ENCODE peak calls at places on chromosomes 1 and 21, in six cellular contexts. X is suprapubic skin, Q is SK-N-SH, P is K562, A is spleen, I is H1. R is an unnamed sample.

GRCh38 chr21:42614391-42614790 is 39.0 kb upstream of the PDE9A start:
- DNase-seq in P (no peak), I (no peak), A (peak; percentile 16), X (peak; percentile 40), Q (no peak), R (no peak)

GRCh38 chr21:37073417-37074194 is 552 bp downstream of the TTC3 start:
- DNase-seq in I (no peak), P (peak; percentile 57), X (peak; percentile 85), Q (peak; percentile 61), A (peak; percentile 94), R (peak; percentile 47)

GRCh38 chr1:246333855-246334254 is 173.2 kb downstream of the SMYD3 start:
- DNase-seq in I (no peak), P (no peak), A (no peak), Q (no peak), X (no peak), R (no peak)

GRCh38 chr1:59705849-59706599 is 108.7 kb upstream of the HOOK1 start:
- DNase-seq in P (no peak), Q (no peak), A (no peak), X (no peak), I (no peak), R (no peak)

GRCh38 chr21:45381865-45382697 is 22.9 kb upstream of the COL18A1 start:
- DNase-seq in Q (no peak), A (peak; percentile 52), I (no peak), X (no peak), P (no peak), R (no peak)

GRCh38 chr1:231522931-231523642 is 5.4 kb upstream of the TSNAX start:
- DNase-seq in P (no peak), Q (no peak), X (no peak), A (no peak), I (no peak), R (no peak)

GRCh38 chr1:9180077-9180819 is 51.3 kb upstream of the GPR157 start:
- DNase-seq in Q (no peak), X (no peak), A (no peak), I (no peak), P (no peak), R (no peak)

GRCh38 chr1:119617751-119618691 is 30.0 kb downstream of the ZNF697 start:
- DNase-seq in Q (no peak), X (no peak), P (no peak), I (no peak), A (no peak), R (no peak)

GRCh38 chr1:7218210-7218832 is 433.1 kb downstream of the CAMTA1 start:
- DNase-seq in Q (peak; percentile 67), A (no peak), X (no peak), I (peak; percentile 25), P (peak; percentile 70), R (no peak)

GRCh38 chr1:185632659-185633428 is 101.3 kb upstream of the HMCN1 start:
- DNase-seq in X (no peak), I (no peak), P (no peak), Q (no peak), A (no peak), R (no peak)

GRCh38 chr1:77533660-77534295 is 148.7 kb downstream of the ZZZ3 start:
- DNase-seq in I (peak; percentile 43), A (peak; percentile 82), Q (peak; percentile 81), P (peak; percentile 75), X (no peak), R (peak; percentile 44)

GRCh38 chr21:36209626-36210171 is 53.1 kb downstream of the DOP1B start:
- DNase-seq in P (peak; percentile 37), I (no peak), A (no peak), Q (peak; percentile 39), X (no peak), R (peak; percentile 69)

GRCh38 chr1:162256287-162256686 is 120.4 kb downstream of the SPATA46 start:
- DNase-seq in I (no peak), P (no peak), X (no peak), Q (no peak), A (no peak), R (no peak)

GRCh38 chr1:197178998-197179397 is 32.5 kb upstream of the ASPM start:
- DNase-seq in Q (no peak), X (no peak), A (no peak), P (no peak), I (no peak), R (no peak)

GRCh38 chr1:163315773-163316374 is 5.9 kb upstream of the NUF2 start:
- DNase-seq in A (no peak), X (no peak), P (no peak), I (no peak), Q (peak; percentile 12), R (no peak)

GRCh38 chr1:29245876-29246275 is 9.6 kb downstream of the PTPRU start:
- DNase-seq in X (no peak), Q (peak; percentile 68), I (no peak), P (no peak), A (no peak), R (no peak)

GRCh38 chr1:35111106-35111505 is 31.9 kb downstream of the ZMYM1 start:
- DNase-seq in I (no peak), X (no peak), Q (no peak), P (no peak), A (no peak), R (no peak)

GRCh38 chr1:206704239-206704638 is 19.5 kb downstream of the MAPKAPK2 start:
- DNase-seq in I (no peak), X (no peak), P (no peak), A (no peak), Q (no peak), R (no peak)

GRCh38 chr21:44337941-44338895 is 972 bp downstream of the CFAP410 start:
- DNase-seq in P (peak; percentile 85), Q (peak; percentile 90), A (peak; percentile 93), I (no peak), X (no peak), R (peak; percentile 64)

GRCh38 chr1:17704176-17704575 is 51.0 kb upstream of the ACTL8 start:
- DNase-seq in X (no peak), Q (no peak), I (no peak), P (no peak), A (no peak), R (no peak)

GRCh38 chr1:46535063-46535462 is 16.4 kb downstream of the KNCN start:
- DNase-seq in I (no peak), X (no peak), P (peak; percentile 53), A (no peak), Q (peak; percentile 63), R (no peak)

GRCh38 chr1:25198731-25199231 is 33.5 kb downstream of the SYF2 start:
- DNase-seq in P (no peak), Q (no peak), I (no peak), A (no peak), X (no peak), R (peak; percentile 88)

GRCh38 chr1:236142358-236143103 is at the start of gene GPR137B:
- DNase-seq in X (no peak), A (peak; percentile 87), P (peak; percentile 49), Q (peak; percentile 94), I (no peak), R (peak; percentile 37)

GRCh38 chr1:200180821-200181220 is 153.3 kb downstream of the NR5A2 start:
- DNase-seq in I (no peak), A (no peak), Q (no peak), P (no peak), X (no peak), R (no peak)

GRCh38 chr1:230752407-230752806 is 5.2 kb downstream of the CAPN9 start:
- DNase-seq in Q (peak; percentile 66), A (peak; percentile 67), I (no peak), X (peak; percentile 74), P (no peak), R (peak; percentile 88)

GRCh38 chr1:22526677-22527076 is 36.6 kb upstream of the EPHA8 start:
- DNase-seq in Q (no peak), I (no peak), X (peak; percentile 61), A (no peak), P (no peak), R (no peak)

DNA sequence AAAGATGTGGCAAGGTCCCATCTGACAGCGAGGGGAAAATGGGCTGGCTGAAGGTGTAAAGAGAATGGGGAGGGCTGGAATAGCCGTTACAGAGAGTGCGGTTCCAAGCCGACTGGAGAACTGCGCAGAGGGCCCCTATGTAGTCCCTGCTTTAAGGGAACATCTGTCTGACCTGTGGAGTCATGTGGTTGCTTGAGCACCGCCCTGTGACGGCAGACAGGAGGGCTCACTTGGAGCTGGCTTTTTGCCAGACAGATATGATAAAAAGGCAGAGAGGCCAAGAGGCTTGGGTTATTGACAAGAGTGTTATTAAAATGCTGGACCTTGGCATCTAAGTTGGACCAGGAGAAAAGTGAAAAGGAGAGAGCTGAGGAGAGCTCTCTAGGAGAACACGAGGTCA is 5.9 kb upstream of the PTPRF start:
- DNase-seq in Q (no peak), P (peak; percentile 65), X (no peak), I (no peak), A (peak; percentile 29), R (no peak)
- TF ChIP-seq POLR2AphosphoS5 in Q (no peak), P (no peak), X (no peak), I (no peak), A (no peak), R (no peak)

GRCh38 chr1:106721779-106722178 is 334.7 kb upstream of the PRMT6 start:
- DNase-seq in I (no peak), Q (peak; percentile 1), X (no peak), A (no peak), P (no peak), R (no peak)

GRCh38 chr1:106727171-106727570 is 329.3 kb upstream of the PRMT6 start:
- DNase-seq in X (no peak), A (no peak), P (no peak), Q (no peak), I (no peak), R (no peak)
- TF ChIP-seq POLR2AphosphoS5 in X (no peak), A (no peak), P (no peak), Q (no peak), I (no peak), R (no peak)

DNA sequence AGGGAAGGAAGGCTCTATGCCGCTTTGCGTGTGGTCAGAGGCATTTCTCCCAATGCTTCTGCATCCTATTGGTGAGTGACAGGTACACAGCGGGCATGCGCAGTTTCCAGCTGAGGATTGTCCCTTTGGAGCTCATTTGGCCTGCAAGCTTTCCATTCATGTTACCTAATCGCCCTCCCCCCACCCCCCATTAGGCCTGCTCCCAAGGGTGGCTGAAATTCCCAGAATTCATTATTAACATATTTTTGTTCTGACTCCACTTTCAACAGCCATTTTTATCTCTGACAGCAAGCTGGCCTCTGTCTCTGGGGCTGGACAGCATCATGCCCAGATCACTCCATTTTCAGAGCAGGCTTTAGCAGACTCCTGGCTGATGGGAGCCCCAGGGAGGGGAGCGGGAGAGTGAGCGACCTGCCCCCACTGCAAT is 25.6 kb downstream of the MIS18A start:
- DNase-seq in X (no peak), I (no peak), Q (peak; percentile 61), A (no peak), P (no peak), R (no peak)
- TF ChIP-seq POLR2AphosphoS5 in X (no peak), I (no peak), Q (no peak), A (no peak), P (no peak), R (no peak)

GRCh38 chr1:209827384-209828261 is at the start of gene UTP25:
- DNase-seq in X (peak; percentile 97), Q (peak; percentile 80), I (peak; percentile 81), P (peak; percentile 91), A (peak; percentile 96), R (peak; percentile 86)

GRCh38 chr1:209822706-209823105 is 5.1 kb upstream of the UTP25 start:
- DNase-seq in P (no peak), X (no peak), Q (no peak), I (no peak), A (no peak), R (no peak)

GRCh38 chr1:209825591-209826433 is 2.0 kb upstream of the UTP25 start:
- DNase-seq in I (no peak), Q (no peak), A (no peak), X (no peak), P (no peak), R (peak; percentile 77)

GRCh38 chr1:209820986-209821385 is 6.8 kb upstream of the UTP25 start:
- DNase-seq in I (no peak), Q (no peak), A (no peak), X (no peak), P (no peak), R (no peak)

GRCh38 chr1:209823143-209824041 is 4.4 kb upstream of the UTP25 start:
- DNase-seq in Q (peak; percentile 47), A (no peak), I (no peak), P (peak; percentile 68), X (no peak), R (peak; percentile 74)
- TF ChIP-seq POLR2AphosphoS5 in Q (no peak), A (no peak), I (no peak), P (no peak), X (no peak), R (peak; percentile 66)